ENCODE peak calls at places on chromosomes 5 and 9, in seven cellular contexts. I, Z, K, O, Y, Q and X are unnamed samples.

GRCh38 chr5:8253376-8253775 is 384.4 kb downstream of the MTRR start:
- DNase-seq in I (no peak), Z (no peak), K (no peak), O (no peak), Y (no peak), Q (no peak), X (no peak)

GRCh38 chr5:151123897-151124751 is 33.5 kb downstream of the ANXA6 start:
- DNase-seq in I (peak), Z (no peak), K (no peak), O (peak), Y (peak), Q (peak), X (peak)

GRCh38 chr5:72501475-72501874 is 5.7 kb downstream of the ZNF366 start:
- DNase-seq in I (no peak), Z (no peak), K (no peak), O (no peak), Y (no peak), Q (no peak), X (no peak)

GRCh38 chr5:172168311-172168710 is 19.7 kb downstream of the STK10 start:
- DNase-seq in I (no peak), Z (no peak), K (no peak), O (no peak), Y (no peak), Q (no peak), X (no peak)

GRCh38 chr5:149177911-149178565 is 36.7 kb downstream of the ABLIM3 start:
- DNase-seq in I (no peak), Z (no peak), K (no peak), O (peak), Y (no peak), Q (no peak), X (no peak)

GRCh38 chr5:56516936-56517521 is 283.9 kb upstream of the ANKRD55 start:
- DNase-seq in I (no peak), Z (no peak), K (no peak), O (no peak), Y (no peak), Q (peak), X (peak)

GRCh38 chr5:154577449-154577848 is 99.4 kb upstream of the HAND1 start:
- DNase-seq in I (no peak), Z (no peak), K (no peak), O (no peak), Y (no peak), Q (no peak), X (no peak)

GRCh38 chr5:59264641-59265245 is 628.8 kb downstream of the PDE4D start:
- DNase-seq in I (no peak), Z (no peak), K (no peak), O (no peak), Y (no peak), Q (no peak), X (no peak)

GRCh38 chr9:137025120-137025966 is 2.7 kb downstream of the ABCA2 start:
- DNase-seq in I (peak), Z (no peak), K (no peak), O (peak), Y (no peak), Q (no peak), X (no peak)

GRCh38 chr9:5425006-5425628 is 12.6 kb downstream of the PLGRKT start:
- DNase-seq in I (no peak), Z (no peak), K (no peak), O (no peak), Y (no peak), Q (no peak), X (no peak)

GRCh38 chr5:78603636-78604175 is 44.9 kb downstream of the LHFPL2 start:
- DNase-seq in I (no peak), Z (no peak), K (no peak), O (no peak), Y (no peak), Q (no peak), X (no peak)

GRCh38 chr9:34686231-34686630 is 4.8 kb downstream of the CCL19 start:
- DNase-seq in I (no peak), Z (no peak), K (no peak), O (no peak), Y (no peak), Q (no peak), X (no peak)